ENCODE peak calls at places on chromosomes 5 and 9, in seven cellular contexts. K is Caki2; J is stimulated activated CD8-positive, alpha-beta memory T cell treated with anti-CD3 and anti-CD28 coated beads, Interleukin-2, amount 100 ng/mL, for 48 hours; R is T-helper 17 cell; A is activated T-helper 1 cell treated with anti-CD3 and anti-CD28 coated beads, Interleukin-12 subunit alpha, Interleukin-12 subunit beta, Interleukin-2, Interleukin-4 antibody, amounts not matched to agents 30 ng/mL and 10 ng/mL and 1 ng/mL, durations not matched to agents 14 hours and 24 hours and 36 hours; E is EL; T is G401. Z is an unnamed sample.

GRCh38 chr9:107487521-107488399 is 1.8 kb downstream of the KLF4 start:
- DNase-seq in T (no peak), K (peak), E (no peak), R (no peak), A (no peak), J (no peak), Z (peak)

GRCh38 chr5:112594060-112594850 is 143.4 kb upstream of the APC start:
- DNase-seq in R (no peak), T (peak), E (no peak), J (no peak), A (no peak), K (peak), Z (peak)

GRCh38 chr9:87206064-87206661 is 258.9 kb upstream of the GAS1 start:
- DNase-seq in E (peak), K (peak), R (no peak), A (no peak), T (no peak), J (no peak), Z (peak)

GRCh38 chr5:84885479-84886258 is 501.0 kb upstream of the EDIL3 start:
- DNase-seq in R (no peak), A (no peak), T (peak), J (no peak), E (peak), K (no peak), Z (no peak)

GRCh38 chr9:131366745-131367401 is 27.0 kb upstream of the PRRC2B start:
- DNase-seq in T (peak), E (peak), R (no peak), J (no peak), A (no peak), K (peak), Z (peak)

GRCh38 chr9:121675969-121676822 is 24.8 kb downstream of the DAB2IP start:
- DNase-seq in E (no peak), J (no peak), T (peak), R (no peak), K (no peak), A (no peak), Z (no peak)

GRCh38 chr5:78162253-78162862 is 132.1 kb downstream of the AP3B1 start:
- DNase-seq in T (peak), E (peak), J (no peak), R (no peak), A (no peak), K (no peak), Z (peak)

GRCh38 chr5:135894271-135894670 is 1.4 kb downstream of the IL9 start:
- DNase-seq in K (no peak), E (no peak), T (no peak), A (no peak), J (no peak), R (no peak), Z (no peak)

GRCh38 chr5:32812399-32812798 is 101.3 kb downstream of the NPR3 start:
- DNase-seq in E (no peak), R (no peak), A (no peak), T (no peak), J (no peak), K (no peak), Z (no peak)

GRCh38 chr9:71863652-71864051 is 47.3 kb downstream of the ABHD17B start:
- DNase-seq in A (no peak), E (no peak), R (no peak), T (no peak), J (no peak), K (no peak), Z (peak)

GRCh38 chr9:16985559-16986348 is 115.3 kb upstream of the BNC2 start:
- DNase-seq in A (no peak), R (no peak), K (no peak), E (peak), J (no peak), T (no peak), Z (peak)

GRCh38 chr5:92283521-92283920 is 900.4 kb upstream of the ARRDC3 start:
- DNase-seq in E (no peak), A (no peak), J (no peak), T (no peak), K (no peak), R (no peak), Z (no peak)

GRCh38 chr9:36258170-36258988 is at the start of gene GNE:
- DNase-seq in E (peak), R (peak), A (peak), T (peak), K (peak), J (peak), Z (peak)

GRCh38 chr9:133991211-133991921 is 758 bp downstream of the VAV2 start:
- DNase-seq in A (no peak), T (no peak), R (no peak), E (peak), J (no peak), K (peak), Z (peak)

GRCh38 chr5:79526928-79527327 is 13.0 kb upstream of the HOMER1 start:
- DNase-seq in R (no peak), T (no peak), J (no peak), E (no peak), A (no peak), K (no peak), Z (no peak)

GRCh38 chr9:20207161-20207560 is 415.1 kb downstream of the MLLT3 start:
- DNase-seq in K (no peak), J (no peak), T (no peak), E (no peak), A (no peak), R (no peak), Z (no peak)

GRCh38 chr5:43134019-43134418 is 13.3 kb downstream of the ZNF131 start:
- DNase-seq in T (no peak), J (no peak), K (no peak), R (no peak), A (no peak), E (no peak), Z (no peak)

Z was measured in GM03348.